ENCODE peak calls at places on chromosomes 1 and 21, in nine cellular contexts. U is A549, N is endothelial cell of umbilical vein, Y is sigmoid colon, L is thyroid gland, K is gastrocnemius medialis, V is heart left ventricle, F is tibial nerve, J is GM12878. G is an unnamed sample.

GRCh38 chr1:21175324-21175669 is 1.4 kb downstream of the EIF4G3 start:
- DNase-seq in U (no peak), N (no peak), Y (peak), L (peak), K (peak), V (peak), F (no peak), J (no peak), G (no peak)

GRCh38 chr21:42565886-42566523 is 52.4 kb downstream of the SLC37A1 start:
- DNase-seq in U (no peak), N (no peak), Y (peak), L (peak), K (no peak), V (peak), F (no peak), J (no peak), G (no peak)

GRCh38 chr21:30408782-30409494 is 13.1 kb downstream of the KRTAP13-1 start:
- DNase-seq in U (peak), N (no peak), Y (no peak), L (peak), K (no peak), V (peak), F (no peak), J (no peak), G (peak)

GRCh38 chr1:15343729-15344128 is 66.0 kb upstream of the EFHD2 start:
- DNase-seq in U (no peak), N (no peak), Y (peak), L (peak), K (no peak), V (peak), F (no peak), J (no peak), G (no peak)

GRCh38 chr1:172976222-172977041 is 74.3 kb downstream of the TNFSF18 start:
- DNase-seq in U (peak), N (peak), Y (no peak), L (peak), K (no peak), V (no peak), F (no peak), J (no peak), G (no peak)

GRCh38 chr1:232599178-232600041 is 30.5 kb downstream of the SIPA1L2 start:
- DNase-seq in U (no peak), N (no peak), Y (no peak), L (no peak), K (no peak), V (no peak), F (no peak), J (no peak), G (no peak)

GRCh38 chr1:239744851-239745250 is 346.8 kb upstream of the FMN2 start:
- DNase-seq in U (no peak), N (no peak), Y (no peak), L (no peak), K (no peak), V (no peak), F (no peak), J (no peak), G (no peak)

GRCh38 chr1:33370286-33370685 is 49.4 kb upstream of the A3GALT2 start:
- DNase-seq in U (no peak), N (no peak), Y (no peak), L (no peak), K (peak), V (peak), F (no peak), J (no peak), G (no peak)

GRCh38 chr21:37263827-37264226 is 3.3 kb downstream of the VPS26C start:
- DNase-seq in U (no peak), N (no peak), Y (no peak), L (no peak), K (no peak), V (no peak), F (no peak), J (no peak), G (no peak)

GRCh38 chr21:44765231-44766013 is 36.2 kb downstream of the UBE2G2 start:
- DNase-seq in U (no peak), N (peak), Y (no peak), L (no peak), K (no peak), V (no peak), F (no peak), J (no peak), G (no peak)

GRCh38 chr1:228045871-228046270 is 36.6 kb upstream of the ARF1 start:
- DNase-seq in U (no peak), N (no peak), Y (peak), L (no peak), K (no peak), V (no peak), F (no peak), J (no peak), G (no peak)

GRCh38 chr21:45408271-45408791 is 3.4 kb downstream of the COL18A1 start:
- DNase-seq in U (no peak), N (no peak), Y (peak), L (no peak), K (no peak), V (peak), F (no peak), J (no peak), G (no peak)

GRCh38 chr21:42536601-42537000 is 22.9 kb downstream of the SLC37A1 start:
- DNase-seq in U (no peak), N (no peak), Y (peak), L (no peak), K (no peak), V (no peak), F (no peak), J (no peak), G (no peak)

GRCh38 chr1:146034976-146035469 is 13.5 kb upstream of the HJV start:
- DNase-seq in U (peak), N (no peak), Y (no peak), L (no peak), K (no peak), V (no peak), F (no peak), J (no peak), G (no peak)

GRCh38 chr1:39900662-39901485 is 843 bp downstream of the MYCL start:
- DNase-seq in U (no peak), N (no peak), Y (no peak), L (peak), K (no peak), V (no peak), F (no peak), J (no peak), G (no peak)

GRCh38 chr1:245715970-245716369 is 561.2 kb downstream of the KIF26B start:
- DNase-seq in U (peak), N (no peak), Y (no peak), L (no peak), K (no peak), V (no peak), F (no peak), J (no peak), G (peak)

GRCh38 chr1:184558691-184559090 is 171.9 kb downstream of the C1orf21 start:
- DNase-seq in U (no peak), N (no peak), Y (no peak), L (no peak), K (no peak), V (no peak), F (no peak), J (no peak), G (no peak)

GRCh38 chr1:31717341-31717740 is 13.5 kb upstream of the COL16A1 start:
- DNase-seq in U (no peak), N (no peak), Y (no peak), L (no peak), K (no peak), V (no peak), F (no peak), J (no peak), G (peak)

GRCh38 chr21:28615276-28615675 is 377.4 kb downstream of the LTN1 start:
- DNase-seq in U (no peak), N (no peak), Y (no peak), L (no peak), K (no peak), V (no peak), F (no peak), J (no peak), G (no peak)

GRCh38 chr1:202160377-202160940 is at the start of gene PTPN7:
- DNase-seq in U (no peak), N (no peak), Y (no peak), L (no peak), K (no peak), V (no peak), F (no peak), J (peak), G (no peak)

GRCh38 chr21:14243461-14243860 is 27.5 kb downstream of the RBM11 start:
- DNase-seq in U (no peak), N (no peak), Y (no peak), L (no peak), K (no peak), V (no peak), F (no peak), J (no peak), G (no peak)

GRCh38 chr1:27521336-27522147 is 31.6 kb upstream of the WASF2 start:
- DNase-seq in U (no peak), N (peak), Y (no peak), L (no peak), K (no peak), V (peak), F (no peak), J (no peak), G (no peak)

GRCh38 chr1:24138481-24139158 is 4.3 kb downstream of the IL22RA1 start:
- DNase-seq in U (no peak), N (no peak), Y (no peak), L (no peak), K (no peak), V (no peak), F (no peak), J (no peak), G (no peak)

GRCh38 chr21:34593423-34593822 is 21.5 kb downstream of the RCAN1 start:
- DNase-seq in U (no peak), N (no peak), Y (no peak), L (no peak), K (no peak), V (no peak), F (no peak), J (no peak), G (no peak)

GRCh38 chr1:183281039-183281438 is 95.0 kb downstream of the LAMC2 start:
- DNase-seq in U (peak), N (no peak), Y (peak), L (no peak), K (peak), V (no peak), F (peak), J (no peak), G (no peak)

GRCh38 chr1:31400393-31400792 is 12.6 kb upstream of the SERINC2 start:
- DNase-seq in U (no peak), N (no peak), Y (no peak), L (no peak), K (no peak), V (no peak), F (no peak), J (no peak), G (no peak)

GRCh38 chr1:203196371-203196770 is 9.9 kb upstream of the CHI3L1 start:
- DNase-seq in U (no peak), N (no peak), Y (peak), L (no peak), K (no peak), V (no peak), F (no peak), J (no peak), G (no peak)

DNA sequence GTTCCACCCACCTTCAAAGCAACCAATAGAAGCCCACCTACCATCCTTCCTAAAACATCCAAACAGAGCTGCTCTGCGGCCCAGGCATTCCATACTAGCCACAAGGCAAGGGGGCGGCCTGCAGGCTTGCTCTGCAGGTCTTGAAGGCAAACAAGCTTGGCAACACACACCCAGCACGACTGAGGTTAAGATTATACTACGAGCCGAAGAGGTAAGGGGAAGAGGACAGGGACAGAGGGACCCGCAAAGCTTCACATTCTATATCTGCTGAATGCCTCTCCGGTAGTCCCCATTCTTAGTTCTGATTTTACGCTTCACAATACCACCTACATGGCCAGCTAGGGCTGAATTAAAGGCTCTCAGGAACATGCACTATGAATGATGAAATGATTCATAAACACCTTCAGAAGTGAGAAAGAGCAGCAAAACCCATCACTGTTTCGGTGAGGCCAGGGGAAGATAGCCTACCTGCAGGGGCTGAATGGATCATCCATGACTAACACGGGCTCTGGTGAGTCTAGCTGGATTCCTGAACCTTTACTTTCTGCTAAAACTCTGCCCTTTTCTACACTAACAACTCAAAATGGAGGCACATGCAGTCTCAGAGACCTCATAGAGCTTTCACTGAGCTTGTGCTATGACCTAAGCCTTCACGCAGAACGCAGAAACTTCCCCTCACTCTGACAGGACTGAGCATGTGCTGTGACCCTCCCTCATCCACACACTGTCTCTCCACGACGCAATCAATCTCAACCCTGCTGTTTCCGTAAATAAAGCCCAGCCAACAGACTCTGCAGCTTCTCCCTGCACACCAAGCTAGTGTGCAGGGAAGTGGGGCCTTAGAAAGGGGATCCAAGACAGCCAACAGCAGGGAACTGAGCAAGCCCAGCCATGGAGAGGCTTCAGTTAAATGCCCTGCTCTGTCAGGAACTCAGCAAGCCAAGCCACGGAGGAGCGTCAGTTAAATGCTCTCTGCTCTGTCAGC is 207.7 kb downstream of the SLC45A1 start:
- DNase-seq in U (peak), N (peak), Y (peak), L (peak), K (peak), V (peak), F (peak), J (peak), G (peak)
- TF ChIP-seq POLR2A in U (no peak), N (peak), Y (no peak), L (no peak), K (peak), V (no peak), F (peak), J (no peak), G (peak)

DNA sequence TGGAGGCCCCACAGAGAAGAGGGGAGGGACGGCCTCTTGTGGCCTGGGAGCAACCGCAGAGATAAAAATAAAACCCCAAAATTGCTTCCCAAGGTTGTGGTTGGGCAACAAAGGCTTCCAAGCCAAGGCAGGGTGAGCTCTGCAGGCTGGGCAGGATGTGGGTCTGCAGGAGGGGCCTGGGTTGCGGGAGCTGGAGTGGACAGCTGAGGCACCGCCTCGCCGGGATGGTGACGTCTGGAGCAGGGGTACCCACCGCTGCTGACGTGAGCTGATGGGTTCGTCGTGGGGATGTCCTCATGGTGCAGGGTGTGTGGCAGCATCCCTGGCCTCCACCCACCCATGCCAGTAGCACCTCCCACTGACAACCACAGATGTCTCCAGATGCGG is 3.7 kb downstream of the AURKAIP1 start:
- DNase-seq in U (no peak), N (no peak), Y (no peak), L (no peak), K (no peak), V (no peak), F (no peak), J (no peak), G (no peak)
- TF ChIP-seq POLR2A in U (no peak), N (no peak), Y (no peak), L (no peak), K (no peak), V (no peak), F (no peak), J (peak), G (no peak)

DNA sequence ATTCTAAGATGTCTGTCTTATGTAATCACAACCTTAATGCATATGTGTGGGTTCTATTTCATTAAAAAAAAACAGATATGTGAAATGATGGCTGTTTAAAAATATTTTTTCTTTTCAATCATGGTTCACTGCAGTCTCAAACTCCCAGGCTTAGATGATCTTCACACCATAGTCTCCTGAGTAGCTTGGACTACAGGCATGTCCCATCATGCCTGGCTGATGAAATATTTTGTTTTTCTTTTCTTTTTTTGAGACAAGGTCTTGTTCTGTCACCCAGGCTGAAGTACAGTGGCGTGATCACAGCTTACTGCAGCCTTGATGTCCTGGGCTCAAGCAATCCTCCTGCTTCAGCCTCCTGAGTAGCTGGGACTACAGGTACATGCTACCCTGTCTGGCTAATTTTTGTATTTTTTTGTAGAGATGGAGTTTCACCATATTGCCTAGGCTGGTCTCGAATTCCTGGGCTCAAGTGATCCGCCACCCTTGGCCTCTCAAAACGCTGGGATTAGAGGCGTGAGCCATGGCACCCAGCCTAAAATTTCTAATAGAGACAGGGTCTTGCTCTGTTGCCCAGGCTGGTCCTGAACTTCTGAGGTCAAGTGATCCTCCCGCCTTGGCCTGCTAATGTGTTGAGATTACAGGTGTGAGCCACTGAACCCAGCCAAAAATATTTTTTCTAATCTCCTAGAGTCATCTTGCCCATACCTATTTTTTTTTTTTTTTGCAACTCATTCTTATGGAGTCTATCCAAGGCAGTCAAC is 67.6 kb downstream of the GIPC2 start:
- DNase-seq in U (no peak), N (no peak), Y (no peak), L (peak), K (no peak), V (no peak), F (no peak), J (no peak), G (no peak)
- TF ChIP-seq POLR2A in U (no peak), N (no peak), Y (no peak), L (no peak), K (no peak), V (no peak), F (no peak), J (no peak), G (no peak)

DNA sequence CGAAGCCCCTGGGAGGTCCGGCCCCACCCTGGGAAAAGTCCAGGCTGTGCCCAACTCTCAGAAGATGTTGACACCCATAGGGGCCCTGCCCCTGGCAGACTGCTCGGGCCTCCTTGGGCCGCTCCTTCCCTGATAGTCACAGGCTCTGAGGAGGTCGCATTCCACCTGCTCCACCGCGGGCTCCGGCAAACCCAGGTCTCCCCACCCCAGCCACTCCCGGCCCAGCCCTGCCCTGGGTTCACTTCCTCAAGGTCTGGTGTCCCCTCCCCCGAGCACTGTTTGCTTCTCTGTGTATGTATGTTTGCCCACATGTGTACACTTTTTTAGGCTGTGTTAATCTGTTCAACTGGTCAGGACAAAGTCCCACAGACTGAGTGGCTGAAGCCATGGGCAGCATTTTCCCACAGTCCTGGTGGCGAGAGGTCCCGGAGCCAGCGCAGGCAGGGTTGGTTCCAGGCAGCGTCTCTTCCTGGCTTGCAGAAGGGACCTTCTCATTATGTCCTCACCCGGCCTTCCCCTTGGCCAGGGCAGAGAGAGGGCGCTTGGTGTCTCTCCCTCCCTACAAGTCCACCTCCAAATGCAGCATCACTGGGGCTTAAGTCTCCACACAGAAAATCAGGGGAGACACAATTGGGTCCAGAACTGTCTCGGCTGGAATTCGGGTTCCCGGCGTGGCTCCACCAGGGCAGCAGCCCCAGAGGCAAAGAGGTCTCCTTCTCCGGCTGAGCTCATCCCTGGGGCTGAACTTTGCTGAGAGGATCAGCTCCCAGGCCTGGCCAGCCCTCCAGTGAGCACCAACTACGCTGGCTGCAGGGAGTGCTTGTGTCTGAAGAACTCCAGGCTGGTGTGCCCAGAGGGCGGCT is 10.5 kb upstream of the PRXL2B start:
- DNase-seq in U (peak), N (no peak), Y (no peak), L (no peak), K (no peak), V (no peak), F (no peak), J (no peak), G (no peak)
- TF ChIP-seq POLR2A in U (no peak), N (no peak), Y (no peak), L (no peak), K (no peak), V (no peak), F (no peak), J (no peak), G (no peak)

DNA sequence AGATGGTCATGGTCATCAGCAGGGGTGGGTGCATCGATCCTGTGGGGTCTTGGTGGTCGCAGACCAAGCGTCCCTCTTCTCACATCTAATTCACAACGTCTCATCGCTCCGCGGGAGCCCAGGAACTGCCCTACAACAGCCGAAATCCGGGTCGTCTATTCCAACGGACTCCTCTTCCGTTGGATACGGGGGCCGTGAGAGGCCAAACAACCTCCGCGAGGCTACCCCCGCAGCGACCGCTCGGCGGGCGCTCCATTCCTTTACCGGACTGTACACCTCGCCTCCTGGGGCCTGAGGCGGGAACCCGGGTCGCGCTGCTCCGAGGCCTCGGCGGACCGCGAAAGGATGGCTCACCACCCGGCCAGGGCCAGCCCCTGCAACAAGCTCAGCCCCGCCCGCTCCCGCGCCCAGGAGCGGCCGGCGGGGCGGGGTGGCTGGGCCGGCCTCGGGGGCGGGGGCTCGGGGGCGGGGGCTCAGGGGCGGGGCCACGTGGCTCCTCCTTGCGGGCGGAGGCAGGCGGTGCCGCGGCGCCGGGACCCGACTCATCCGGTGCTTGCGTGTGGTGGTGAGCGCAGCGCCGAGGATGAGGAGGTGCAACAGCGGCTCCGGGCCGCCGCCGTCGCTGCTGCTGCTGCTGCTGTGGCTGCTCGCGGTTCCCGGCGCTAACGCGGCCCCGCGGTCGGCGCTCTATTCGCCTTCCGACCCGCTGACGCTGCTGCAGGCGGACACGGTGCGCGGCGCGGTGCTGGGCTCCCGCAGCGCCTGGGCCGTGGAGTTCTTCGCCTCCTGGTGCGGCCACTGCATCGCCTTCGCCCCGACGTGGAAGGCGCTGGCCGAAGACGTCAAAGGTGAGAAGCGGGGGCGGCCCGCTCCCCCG is at the start of gene QSOX1:
- DNase-seq in U (peak), N (peak), Y (peak), L (peak), K (peak), V (peak), F (peak), J (peak), G (peak)
- TF ChIP-seq POLR2A in U (peak), N (peak), Y (peak), L (peak), K (peak), V (peak), F (peak), J (peak), G (peak)

G was measured in H54.